ENCODE peak calls at places on chromosomes 7 and 10, in ten cellular contexts. X, N, S, U, R, Y, P, I, L and W are unnamed samples. For H3K27me3, the result is how much of the 10 kb centered on the place peaks cover.

GRCh38 chr10:61465807-61466425 is 12.7 kb upstream of the TMEM26 start:
- DNase-seq in X (no peak), N (no peak), S (no peak), U (no peak), R (no peak), Y (no peak), P (no peak), I (no peak), L (no peak), W (no peak)

GRCh38 chr7:141027043-141027442 is 12.3 kb upstream of the MRPS33 start:
- DNase-seq in X (no peak), N (no peak), S (no peak), U (no peak), R (no peak), Y (no peak), P (no peak), I (no peak), L (no peak), W (no peak)

GRCh38 chr7:40597517-40597916 is 462.7 kb downstream of the SUGCT start:
- DNase-seq in X (no peak), N (no peak), S (no peak), U (no peak), R (no peak), Y (no peak), P (no peak), I (no peak), L (no peak), W (no peak)

GRCh38 chr10:50937230-50937907 is 51.9 kb upstream of the A1CF start:
- DNase-seq in X (no peak), N (no peak), S (peak), U (peak), R (no peak), Y (peak), P (no peak), I (no peak), L (no peak), W (no peak)

GRCh38 chr7:3432916-3433315 is 131.9 kb downstream of the SDK1 start:
- DNase-seq in X (no peak), N (no peak), S (no peak), U (no peak), R (no peak), Y (no peak), P (no peak), I (no peak), L (no peak), W (no peak)

GRCh38 chr10:43594944-43595589 is 11.2 kb upstream of the ZNF485 start:
- DNase-seq in X (no peak), N (peak), S (no peak), U (peak), R (peak), Y (no peak), P (no peak), I (peak), L (peak), W (no peak)

GRCh38 chr7:46486264-46487206 is 565.5 kb upstream of the IGFBP3 start:
- DNase-seq in X (peak), N (no peak), S (peak), U (no peak), R (peak), Y (no peak), P (no peak), I (no peak), L (peak), W (no peak)

GRCh38 chr7:128444242-128444641 is 11.4 kb upstream of the HILPDA start:
- DNase-seq in X (no peak), N (no peak), S (peak), U (peak), R (no peak), Y (no peak), P (no peak), I (no peak), L (no peak), W (no peak)

GRCh38 chr10:104622598-104623209 is 18.4 kb upstream of the SORCS3 start:
- DNase-seq in X (no peak), N (no peak), S (peak), U (peak), R (no peak), Y (peak), P (no peak), I (no peak), L (no peak), W (no peak)

GRCh38 chr10:123134058-123134914 is 1.5 kb upstream of the HMX3 start:
- DNase-seq in X (no peak), N (no peak), S (no peak), U (no peak), R (no peak), Y (no peak), P (no peak), I (no peak), L (no peak), W (no peak)
- H3K27me3 ChIP-seq in X (under half), N (under half), S (half or more), U (under half), R (under half), Y (half or more), P (half or more), I (half or more), L (half or more), W (half or more)

GRCh38 chr7:155869784-155870076 is 57.5 kb upstream of the SHH start:
- DNase-seq in X (no peak), N (no peak), S (no peak), U (no peak), R (no peak), Y (no peak), P (no peak), I (peak), L (peak), W (no peak)
- H3K27me3 ChIP-seq in X (under half), N (under half), S (under half), U (half or more), R (under half), Y (under half), P (under half), I (under half), L (under half), W (under half)

DNA sequence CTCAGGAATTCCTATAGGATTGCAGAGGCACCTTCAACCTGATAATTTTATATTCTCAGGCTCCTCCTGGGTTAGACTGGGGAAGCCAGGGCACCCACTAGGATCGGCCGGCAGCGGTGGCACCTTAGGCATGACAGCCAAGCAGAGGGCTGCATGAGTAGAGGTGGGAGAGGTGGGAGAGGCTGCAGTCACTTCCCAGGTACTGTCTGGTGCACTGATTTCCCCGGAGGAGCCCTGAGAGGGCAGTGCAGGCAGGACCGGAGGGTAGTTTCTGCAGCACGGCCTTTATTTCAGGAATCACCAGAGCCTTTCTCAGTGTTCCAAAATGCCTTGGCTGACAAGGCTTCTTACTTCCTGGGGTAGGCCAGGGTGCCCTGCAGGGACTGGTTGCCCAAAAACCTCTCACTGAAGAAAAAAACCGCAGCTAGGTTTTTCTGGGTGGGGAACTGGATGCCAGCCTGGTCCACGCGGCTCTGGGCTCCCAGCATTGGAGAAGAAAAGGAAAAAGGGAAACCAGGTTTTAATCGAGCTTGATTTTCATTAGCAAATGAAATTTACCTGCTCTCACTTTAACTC is 3.6 kb upstream of the HOXA13 start:
- DNase-seq in X (no peak), N (no peak), S (no peak), U (no peak), R (no peak), Y (no peak), P (no peak), I (peak), L (no peak), W (no peak)
- H3K27me3 ChIP-seq in X (half or more), N (under half), S (half or more), U (half or more), R (under half), Y (half or more), P (half or more), I (half or more), L (half or more), W (half or more)

DNA sequence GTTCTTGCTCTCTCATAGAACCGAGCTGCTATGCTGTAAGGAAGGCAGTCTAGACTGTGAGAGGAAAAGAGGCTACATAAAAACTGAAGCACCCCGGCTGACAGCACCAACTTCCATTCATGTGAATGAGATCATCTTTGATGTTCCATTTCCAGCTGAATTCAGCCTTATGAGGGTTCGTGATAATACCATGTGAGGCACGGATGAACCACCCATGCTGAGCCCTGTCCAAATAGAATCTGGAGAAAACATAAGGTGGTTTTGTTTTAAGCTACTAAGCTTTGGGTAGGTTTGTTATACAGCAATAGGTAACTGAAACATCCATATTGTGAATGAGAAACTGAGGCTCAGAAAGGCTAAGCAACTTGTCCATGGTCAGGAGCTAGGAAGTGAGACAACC is 6.9 kb upstream of the VAX1 start:
- DNase-seq in X (no peak), N (no peak), S (no peak), U (no peak), R (no peak), Y (no peak), P (no peak), I (no peak), L (no peak), W (no peak)
- H3K27me3 ChIP-seq in X (under half), N (under half), S (under half), U (under half), R (under half), Y (half or more), P (half or more), I (half or more), L (half or more), W (half or more)

GRCh38 chr7:156207306-156207705 is 395.0 kb upstream of the SHH start:
- DNase-seq in X (no peak), N (no peak), S (no peak), U (no peak), R (no peak), Y (no peak), P (no peak), I (no peak), L (no peak), W (no peak)
- H3K27me3 ChIP-seq in X (under half), N (under half), S (under half), U (under half), R (under half), Y (under half), P (under half), I (under half), L (under half), W (under half)

GRCh38 chr10:59709472-59710125 is at the start of gene SLC16A9:
- DNase-seq in X (no peak), N (peak), S (peak), U (peak), R (peak), Y (peak), P (no peak), I (peak), L (peak), W (no peak)
- H3K27me3 ChIP-seq in X (under half), N (under half), S (under half), U (under half), R (under half), Y (under half), P (under half), I (under half), L (under half), W (under half)

GRCh38 chr10:132039371-132039770 is 26.4 kb upstream of the JAKMIP3 start:
- DNase-seq in X (no peak), N (no peak), S (no peak), U (no peak), R (no peak), Y (no peak), P (no peak), I (no peak), L (no peak), W (no peak)
- H3K27me3 ChIP-seq in X (under half), N (under half), S (under half), U (under half), R (under half), Y (half or more), P (under half), I (under half), L (under half), W (under half)

GRCh38 chr10:59268460-59268859 is 92.0 kb downstream of the PHYHIPL start:
- DNase-seq in X (no peak), N (no peak), S (no peak), U (no peak), R (no peak), Y (no peak), P (no peak), I (no peak), L (no peak), W (no peak)
- H3K27me3 ChIP-seq in X (under half), N (under half), S (under half), U (under half), R (under half), Y (under half), P (under half), I (under half), L (under half), W (under half)

DNA sequence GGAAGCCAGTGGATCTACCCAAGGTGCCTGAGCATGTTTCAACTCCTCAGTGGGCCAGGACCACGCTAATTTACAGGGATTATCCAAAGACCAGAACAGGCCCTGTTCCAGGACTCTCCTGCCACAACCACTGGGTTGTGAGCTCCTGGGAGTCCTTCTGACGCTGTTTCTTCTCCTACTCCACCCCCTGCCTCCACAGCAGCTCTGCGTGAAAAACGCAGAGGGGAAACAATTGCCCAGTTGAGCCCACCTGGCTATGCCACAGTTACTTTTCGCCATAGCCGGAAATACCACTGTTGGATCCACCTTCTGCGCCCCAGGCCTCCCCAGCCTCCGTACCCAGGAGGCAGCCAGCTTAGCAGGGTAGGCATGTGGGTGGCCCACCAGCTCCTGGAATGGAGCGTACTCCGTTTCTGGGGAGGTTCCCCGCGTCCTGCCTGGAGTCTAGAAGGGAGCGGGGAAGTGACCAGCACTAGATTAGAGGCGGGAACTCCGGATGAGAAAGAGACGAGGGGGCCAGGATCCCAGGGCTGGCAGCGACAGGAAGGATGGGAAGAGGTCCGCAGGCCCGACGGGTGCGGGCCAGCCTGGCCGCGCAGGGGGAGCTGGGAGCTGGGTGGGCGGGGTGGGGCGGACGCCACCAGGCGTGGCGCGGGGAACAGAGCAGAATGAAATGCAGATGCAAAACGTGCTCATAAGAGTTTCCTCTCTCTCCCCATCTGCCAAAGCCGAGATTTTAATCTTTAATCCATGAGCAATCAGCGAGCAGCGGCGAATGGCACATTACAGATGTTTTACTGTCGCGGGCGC is 32.1 kb upstream of the PAX2 start:
- DNase-seq in X (no peak), N (no peak), S (no peak), U (no peak), R (no peak), Y (no peak), P (no peak), I (no peak), L (no peak), W (no peak)
- H3K27me3 ChIP-seq in X (under half), N (under half), S (half or more), U (half or more), R (under half), Y (half or more), P (half or more), I (half or more), L (half or more), W (half or more)